ENCODE peak calls at places on chromosomes 13 and 19, in six cellular contexts. One of them, this sample, is unnamed. For H3K9me2, the result is how much of the 10 kb centered on the place peaks cover.

GRCh38 chr13:20843177-20843576 is 59.4 kb downstream of the XPO4 start:
- DNase-seq in MM.1S: no peak
- DNase-seq in Karpas-422: no peak
- DNase-seq in GM23248: no peak
- DNase-seq in HCT116: no peak
- DNase-seq in SK-N-SH: no peak
- DNase-seq in this sample: no peak

GRCh38 chr13:109977212-109977968 is 191.0 kb upstream of the IRS2 start:
- DNase-seq in HCT116: no peak
- DNase-seq in SK-N-SH: no peak
- DNase-seq in Karpas-422: peak
- DNase-seq in GM23248: no peak
- DNase-seq in MM.1S: peak
- DNase-seq in this sample: no peak

GRCh38 chr13:110644892-110645521 is 29.7 kb downstream of the NAXD start:
- DNase-seq in HCT116: no peak
- DNase-seq in GM23248: peak
- DNase-seq in MM.1S: peak
- DNase-seq in SK-N-SH: peak
- DNase-seq in Karpas-422: peak
- DNase-seq in this sample: peak

GRCh38 chr13:74251778-74252519 is 117.7 kb upstream of the KLF12 start:
- DNase-seq in MM.1S: no peak
- DNase-seq in Karpas-422: no peak
- DNase-seq in SK-N-SH: no peak
- DNase-seq in GM23248: peak
- DNase-seq in HCT116: no peak
- DNase-seq in this sample: peak

GRCh38 chr19:57934820-57935665 is at the start of gene ZNF418:
- DNase-seq in GM23248: peak
- DNase-seq in MM.1S: no peak
- DNase-seq in HCT116: no peak
- DNase-seq in Karpas-422: no peak
- DNase-seq in SK-N-SH: no peak
- DNase-seq in this sample: no peak

GRCh38 chr19:1261512-1261862 is 7.6 kb upstream of the CIRBP start:
- DNase-seq in MM.1S: no peak
- DNase-seq in SK-N-SH: no peak
- DNase-seq in HCT116: no peak
- DNase-seq in GM23248: peak
- DNase-seq in Karpas-422: peak
- DNase-seq in this sample: no peak

GRCh38 chr19:28012361-28012760 is 1200.6 kb downstream of the UQCRFS1 start:
- DNase-seq in MM.1S: no peak
- DNase-seq in SK-N-SH: peak
- DNase-seq in HCT116: no peak
- DNase-seq in GM23248: no peak
- DNase-seq in Karpas-422: peak
- DNase-seq in this sample: no peak

GRCh38 chr19:13797870-13798269 is 2.6 kb downstream of the ZSWIM4 start:
- DNase-seq in SK-N-SH: no peak
- DNase-seq in Karpas-422: no peak
- DNase-seq in HCT116: no peak
- DNase-seq in GM23248: peak
- DNase-seq in MM.1S: no peak
- DNase-seq in this sample: peak

GRCh38 chr19:6103217-6103644 is 7.1 kb downstream of the RFX2 start:
- DNase-seq in GM23248: peak
- DNase-seq in Karpas-422: no peak
- DNase-seq in HCT116: no peak
- DNase-seq in SK-N-SH: no peak
- DNase-seq in MM.1S: no peak
- DNase-seq in this sample: peak

GRCh38 chr19:22945560-22945959 is 57.4 kb downstream of the ZNF728 start:
- DNase-seq in MM.1S: no peak
- DNase-seq in Karpas-422: peak
- DNase-seq in SK-N-SH: no peak
- DNase-seq in HCT116: peak
- DNase-seq in GM23248: peak
- DNase-seq in this sample: no peak

GRCh38 chr13:23642110-23642509 is 71.9 kb downstream of the TNFRSF19 start:
- DNase-seq in MM.1S: no peak
- DNase-seq in GM23248: peak
- DNase-seq in SK-N-SH: no peak
- DNase-seq in HCT116: no peak
- DNase-seq in Karpas-422: peak
- DNase-seq in this sample: no peak

GRCh38 chr13:51271008-51271407 is 48.8 kb downstream of the FAM124A start:
- DNase-seq in GM23248: no peak
- DNase-seq in MM.1S: no peak
- DNase-seq in SK-N-SH: no peak
- DNase-seq in Karpas-422: no peak
- DNase-seq in HCT116: no peak
- DNase-seq in this sample: no peak

GRCh38 chr19:39951686-39952085 is 17.3 kb upstream of the FCGBP start:
- DNase-seq in MM.1S: no peak
- DNase-seq in GM23248: peak
- DNase-seq in Karpas-422: no peak
- DNase-seq in HCT116: no peak
- DNase-seq in SK-N-SH: no peak
- DNase-seq in this sample: peak

GRCh38 chr19:49200238-49200862 is 42.8 kb downstream of the TRPM4 start:
- DNase-seq in MM.1S: no peak
- DNase-seq in Karpas-422: peak
- DNase-seq in HCT116: no peak
- DNase-seq in SK-N-SH: peak
- DNase-seq in GM23248: peak
- DNase-seq in this sample: peak

GRCh38 chr19:30168760-30169159 is 203.4 kb upstream of the ZNF536 start:
- DNase-seq in MM.1S: no peak
- DNase-seq in SK-N-SH: no peak
- DNase-seq in GM23248: no peak
- DNase-seq in Karpas-422: no peak
- DNase-seq in HCT116: no peak
- DNase-seq in this sample: no peak

GRCh38 chr19:29683009-29683408 is 17.7 kb downstream of the PLEKHF1 start:
- DNase-seq in Karpas-422: no peak
- DNase-seq in MM.1S: no peak
- DNase-seq in HCT116: no peak
- DNase-seq in GM23248: peak
- DNase-seq in SK-N-SH: no peak
- DNase-seq in this sample: no peak

GRCh38 chr13:102816633-102817032 is 17.7 kb downstream of the BIVM start:
- DNase-seq in MM.1S: no peak
- DNase-seq in GM23248: peak
- DNase-seq in Karpas-422: no peak
- DNase-seq in HCT116: no peak
- DNase-seq in SK-N-SH: no peak
- DNase-seq in this sample: no peak

GRCh38 chr19:3644351-3645066 is 17.9 kb upstream of the CACTIN start:
- DNase-seq in HCT116: no peak
- DNase-seq in GM23248: peak
- DNase-seq in SK-N-SH: no peak
- DNase-seq in Karpas-422: no peak
- DNase-seq in MM.1S: no peak
- DNase-seq in this sample: no peak

GRCh38 chr13:48891586-48891985 is 84.1 kb upstream of the FNDC3A start:
- DNase-seq in Karpas-422: no peak
- DNase-seq in GM23248: peak
- DNase-seq in MM.1S: no peak
- DNase-seq in HCT116: peak
- DNase-seq in SK-N-SH: no peak
- DNase-seq in this sample: peak

GRCh38 chr19:4224470-4224869 is 4.9 kb upstream of the EBI3 start:
- DNase-seq in GM23248: no peak
- DNase-seq in HCT116: no peak
- DNase-seq in Karpas-422: no peak
- DNase-seq in MM.1S: no peak
- DNase-seq in SK-N-SH: no peak
- DNase-seq in this sample: no peak

DNA sequence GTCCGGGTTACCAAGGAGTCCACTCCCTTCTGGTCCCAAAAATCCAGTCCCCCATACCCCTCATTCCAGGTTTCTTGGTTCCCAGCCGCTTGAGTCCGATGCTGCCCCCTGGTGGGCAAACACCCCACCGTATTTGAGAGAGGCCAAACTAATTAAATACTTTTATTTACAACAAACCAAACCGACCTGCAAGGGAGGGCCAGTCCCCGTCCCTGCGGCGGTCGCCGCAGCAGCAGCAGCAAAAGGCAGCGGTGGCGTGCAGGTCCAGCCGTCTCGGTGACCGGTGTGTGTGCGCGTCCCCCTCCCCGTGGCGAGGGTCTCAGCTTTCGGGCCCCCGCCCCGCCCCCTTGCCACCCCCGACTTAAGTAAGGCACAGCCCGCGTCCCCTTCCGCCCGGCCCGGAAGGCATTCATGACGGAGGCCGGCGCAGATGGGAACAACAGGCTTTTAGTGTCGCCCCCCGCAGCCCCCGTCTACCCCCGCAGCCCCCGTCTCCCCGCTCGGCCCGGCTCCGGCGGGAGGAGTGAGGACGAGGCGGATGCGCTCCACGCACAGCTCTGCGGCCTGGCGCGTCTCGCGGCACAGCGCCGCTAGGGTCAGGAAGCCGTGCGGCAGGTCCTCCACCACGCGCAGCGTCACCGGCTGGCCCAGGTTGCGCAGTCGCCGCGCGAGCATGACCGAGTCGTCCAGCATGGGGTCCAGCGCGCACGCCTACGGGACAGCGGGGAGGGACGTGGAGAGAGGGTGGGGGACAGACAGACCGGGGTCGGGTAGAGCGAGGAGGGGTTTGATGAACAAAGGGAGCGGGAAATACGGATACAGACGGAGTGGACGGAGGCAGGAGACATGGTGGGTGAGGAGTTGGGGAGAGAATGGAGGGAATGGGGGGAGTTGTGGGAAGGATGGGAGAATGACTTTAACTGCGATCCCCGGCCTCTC is 11.5 kb upstream of the CNFN start:
- DNase-seq in GM23248: peak
- DNase-seq in Karpas-422: peak
- DNase-seq in MM.1S: peak
- DNase-seq in HCT116: no peak
- DNase-seq in SK-N-SH: peak
- DNase-seq in this sample: peak
- H3K9ac ChIP-seq in GM23248: peak
- H3K9ac ChIP-seq in Karpas-422: peak
- H3K9ac ChIP-seq in MM.1S: no peak
- H3K9ac ChIP-seq in HCT116: peak
- H3K9ac ChIP-seq in SK-N-SH: no peak
- H3K9ac ChIP-seq in this sample: peak

GRCh38 chr13:35879111-35879510 is 252.1 kb downstream of the DCLK1 start:
- DNase-seq in SK-N-SH: no peak
- DNase-seq in GM23248: no peak
- DNase-seq in HCT116: no peak
- DNase-seq in Karpas-422: no peak
- DNase-seq in MM.1S: peak
- DNase-seq in this sample: no peak
- H3K9me2 ChIP-seq in SK-N-SH: under half
- H3K9me2 ChIP-seq in GM23248: under half
- H3K9me2 ChIP-seq in HCT116: under half
- H3K9me2 ChIP-seq in Karpas-422: under half
- H3K9me2 ChIP-seq in MM.1S: under half
- H3K9me2 ChIP-seq in this sample: under half

GRCh38 chr19:17841371-17841809 is 6.4 kb downstream of the JAK3 start:
- DNase-seq in Karpas-422: no peak
- DNase-seq in GM23248: peak
- DNase-seq in HCT116: no peak
- DNase-seq in SK-N-SH: no peak
- DNase-seq in MM.1S: no peak
- DNase-seq in this sample: no peak

GRCh38 chr19:17843428-17843827 is 4.4 kb downstream of the JAK3 start:
- DNase-seq in Karpas-422: no peak
- DNase-seq in HCT116: no peak
- DNase-seq in MM.1S: no peak
- DNase-seq in SK-N-SH: no peak
- DNase-seq in GM23248: no peak
- DNase-seq in this sample: no peak

GRCh38 chr19:17842663-17843313 is 5.0 kb downstream of the JAK3 start:
- DNase-seq in MM.1S: no peak
- DNase-seq in GM23248: no peak
- DNase-seq in HCT116: no peak
- DNase-seq in SK-N-SH: no peak
- DNase-seq in Karpas-422: no peak
- DNase-seq in this sample: no peak

GRCh38 chr19:17843908-17844490 is 3.8 kb downstream of the JAK3 start:
- DNase-seq in MM.1S: no peak
- DNase-seq in SK-N-SH: no peak
- DNase-seq in GM23248: no peak
- DNase-seq in Karpas-422: no peak
- DNase-seq in HCT116: no peak
- DNase-seq in this sample: no peak

DNA sequence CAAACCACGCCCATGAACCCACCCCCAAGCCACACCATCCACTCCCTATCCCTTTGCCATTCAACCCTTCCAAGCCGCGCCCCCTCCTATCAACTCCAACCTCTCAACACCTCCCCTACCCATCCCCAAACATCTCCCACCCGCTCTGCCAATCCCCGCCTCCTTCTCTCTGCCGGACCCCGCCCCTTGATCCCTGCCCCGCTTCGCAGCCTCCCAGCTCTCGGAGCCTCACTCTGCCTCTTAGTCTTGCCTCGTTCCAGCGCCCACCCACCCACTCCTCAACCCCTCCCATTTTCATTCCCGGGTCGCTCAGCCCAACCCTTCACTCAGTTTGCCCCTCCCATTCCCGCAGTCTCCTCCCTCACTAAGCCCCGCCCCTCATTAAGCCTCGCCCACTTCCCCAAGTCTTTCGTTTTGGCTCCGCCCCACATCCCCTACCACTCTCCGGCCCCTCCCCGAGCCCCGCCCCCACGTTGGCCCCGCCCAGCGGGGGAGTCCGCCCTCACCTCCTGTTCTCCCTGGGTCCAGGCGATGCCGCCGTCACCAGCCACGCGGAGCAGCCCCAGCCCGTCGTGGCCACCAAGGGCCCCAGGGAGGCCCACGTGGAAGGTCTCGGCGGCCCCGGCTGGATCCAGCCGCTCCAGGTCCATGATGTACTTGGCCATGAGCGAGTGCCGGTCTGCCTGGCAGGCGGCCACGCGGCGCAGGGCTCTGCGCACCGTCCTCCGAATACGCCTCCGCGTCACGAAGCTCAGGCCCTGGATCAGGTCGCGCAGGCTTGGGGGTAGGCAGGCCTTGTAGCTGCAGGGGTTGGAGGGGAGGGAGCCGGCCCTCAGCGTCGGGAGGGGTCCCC is 5.7 kb downstream of the JAK3 start:
- DNase-seq in SK-N-SH: peak
- DNase-seq in MM.1S: no peak
- DNase-seq in Karpas-422: peak
- DNase-seq in HCT116: peak
- DNase-seq in GM23248: peak
- DNase-seq in this sample: peak
- H3K9ac ChIP-seq in SK-N-SH: peak
- H3K9ac ChIP-seq in MM.1S: no peak
- H3K9ac ChIP-seq in Karpas-422: no peak
- H3K9ac ChIP-seq in HCT116: peak
- H3K9ac ChIP-seq in GM23248: peak
- H3K9ac ChIP-seq in this sample: peak

DNA sequence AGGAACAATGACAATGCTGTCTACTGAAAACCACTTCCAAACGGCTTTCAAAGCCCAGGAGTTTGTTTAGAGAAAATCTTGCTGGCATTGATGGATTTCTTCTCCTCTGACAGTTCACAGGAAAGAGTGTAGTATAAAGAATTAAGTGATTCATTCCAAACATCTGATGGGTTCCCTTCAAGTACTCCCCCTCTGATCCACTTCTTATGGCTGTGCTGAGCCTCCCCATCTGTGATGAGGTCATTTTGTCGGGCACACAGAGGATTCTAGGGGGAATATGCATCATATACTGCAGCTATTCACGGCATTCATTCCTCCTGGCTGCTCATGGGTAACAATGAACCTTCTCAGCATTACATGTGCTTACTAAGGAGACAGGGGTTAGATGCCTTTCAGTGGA is 107.9 kb downstream of the RGCC start:
- DNase-seq in SK-N-SH: no peak
- DNase-seq in GM23248: peak
- DNase-seq in Karpas-422: no peak
- DNase-seq in MM.1S: no peak
- DNase-seq in HCT116: no peak
- DNase-seq in this sample: no peak
- H3K9me2 ChIP-seq in SK-N-SH: under half
- H3K9me2 ChIP-seq in GM23248: under half
- H3K9me2 ChIP-seq in Karpas-422: under half
- H3K9me2 ChIP-seq in MM.1S: under half
- H3K9me2 ChIP-seq in HCT116: under half
- H3K9me2 ChIP-seq in this sample: under half